ENCODE peak calls at places on chromosomes 6 and 20, in eight cellular contexts. One of them, this sample, is unnamed.

GRCh38 chr20:5513975-5514516 is 197.3 kb upstream of the PROKR2 start:
- DNase-seq in progenitor cell of endocrine pancreas: no peak
- DNase-seq in upper lobe of right lung: no peak
- DNase-seq in neural crest cell: no peak
- DNase-seq in WERI-Rb-1: no peak
- DNase-seq in pancreas: no peak
- DNase-seq in brain microvascular endothelial cell: no peak
- DNase-seq in HL-60: no peak
- DNase-seq in this sample: no peak

GRCh38 chr6:158028876-158029275 is 47.2 kb downstream of the SYNJ2 start:
- DNase-seq in progenitor cell of endocrine pancreas: no peak
- DNase-seq in upper lobe of right lung: peak
- DNase-seq in neural crest cell: no peak
- DNase-seq in WERI-Rb-1: no peak
- DNase-seq in pancreas: no peak
- DNase-seq in brain microvascular endothelial cell: no peak
- DNase-seq in HL-60: no peak
- DNase-seq in this sample: no peak

GRCh38 chr6:22886881-22887581 is 317.7 kb downstream of the HDGFL1 start:
- DNase-seq in progenitor cell of endocrine pancreas: no peak
- DNase-seq in upper lobe of right lung: no peak
- DNase-seq in neural crest cell: no peak
- DNase-seq in WERI-Rb-1: no peak
- DNase-seq in pancreas: no peak
- DNase-seq in brain microvascular endothelial cell: peak
- DNase-seq in HL-60: no peak
- DNase-seq in this sample: no peak

GRCh38 chr20:24575811-24576210 is 106.4 kb downstream of the SYNDIG1 start:
- DNase-seq in progenitor cell of endocrine pancreas: no peak
- DNase-seq in upper lobe of right lung: no peak
- DNase-seq in neural crest cell: no peak
- DNase-seq in WERI-Rb-1: no peak
- DNase-seq in pancreas: no peak
- DNase-seq in brain microvascular endothelial cell: no peak
- DNase-seq in HL-60: no peak
- DNase-seq in this sample: no peak

GRCh38 chr20:49447946-49448809 is 34.3 kb downstream of the KCNB1 start:
- DNase-seq in progenitor cell of endocrine pancreas: no peak
- DNase-seq in upper lobe of right lung: no peak
- DNase-seq in neural crest cell: no peak
- DNase-seq in WERI-Rb-1: peak
- DNase-seq in pancreas: no peak
- DNase-seq in brain microvascular endothelial cell: no peak
- DNase-seq in HL-60: no peak
- DNase-seq in this sample: no peak

GRCh38 chr6:12263403-12263802 is 26.8 kb upstream of the EDN1 start:
- DNase-seq in progenitor cell of endocrine pancreas: no peak
- DNase-seq in upper lobe of right lung: no peak
- DNase-seq in neural crest cell: no peak
- DNase-seq in WERI-Rb-1: no peak
- DNase-seq in pancreas: no peak
- DNase-seq in brain microvascular endothelial cell: no peak
- DNase-seq in HL-60: no peak
- DNase-seq in this sample: no peak

GRCh38 chr6:25659633-25660368 is 7.8 kb downstream of the SCGN start:
- DNase-seq in progenitor cell of endocrine pancreas: no peak
- DNase-seq in upper lobe of right lung: no peak
- DNase-seq in neural crest cell: no peak
- DNase-seq in WERI-Rb-1: no peak
- DNase-seq in pancreas: no peak
- DNase-seq in brain microvascular endothelial cell: no peak
- DNase-seq in HL-60: no peak
- DNase-seq in this sample: no peak

GRCh38 chr6:162179196-162179951 is 548.2 kb downstream of the PRKN start:
- DNase-seq in progenitor cell of endocrine pancreas: no peak
- DNase-seq in upper lobe of right lung: no peak
- DNase-seq in neural crest cell: no peak
- DNase-seq in WERI-Rb-1: no peak
- DNase-seq in pancreas: no peak
- DNase-seq in brain microvascular endothelial cell: no peak
- DNase-seq in HL-60: no peak
- DNase-seq in this sample: no peak

GRCh38 chr6:22147983-22148797 is 148.6 kb downstream of the PRL start:
- DNase-seq in progenitor cell of endocrine pancreas: no peak
- DNase-seq in upper lobe of right lung: no peak
- DNase-seq in neural crest cell: no peak
- DNase-seq in WERI-Rb-1: peak
- DNase-seq in pancreas: no peak
- DNase-seq in brain microvascular endothelial cell: peak
- DNase-seq in HL-60: no peak
- DNase-seq in this sample: no peak

GRCh38 chr6:87154641-87155271 is 609 bp upstream of the ZNF292 start:
- DNase-seq in progenitor cell of endocrine pancreas: no peak
- DNase-seq in upper lobe of right lung: no peak
- DNase-seq in neural crest cell: no peak
- DNase-seq in WERI-Rb-1: no peak
- DNase-seq in pancreas: no peak
- DNase-seq in brain microvascular endothelial cell: peak
- DNase-seq in HL-60: peak
- DNase-seq in this sample: no peak

GRCh38 chr6:80425089-80425823 is 318.8 kb downstream of the BCKDHB start:
- DNase-seq in progenitor cell of endocrine pancreas: no peak
- DNase-seq in upper lobe of right lung: no peak
- DNase-seq in neural crest cell: no peak
- DNase-seq in WERI-Rb-1: no peak
- DNase-seq in pancreas: no peak
- DNase-seq in brain microvascular endothelial cell: peak
- DNase-seq in HL-60: no peak
- DNase-seq in this sample: no peak

GRCh38 chr6:74287932-74288331 is 591.9 kb downstream of the CD109 start:
- DNase-seq in progenitor cell of endocrine pancreas: no peak
- DNase-seq in upper lobe of right lung: no peak
- DNase-seq in neural crest cell: no peak
- DNase-seq in WERI-Rb-1: no peak
- DNase-seq in pancreas: no peak
- DNase-seq in brain microvascular endothelial cell: no peak
- DNase-seq in HL-60: no peak
- DNase-seq in this sample: no peak

GRCh38 chr6:70725817-70726413 is 58.2 kb downstream of the SMAP1 start:
- DNase-seq in progenitor cell of endocrine pancreas: no peak
- DNase-seq in upper lobe of right lung: no peak
- DNase-seq in neural crest cell: no peak
- DNase-seq in WERI-Rb-1: no peak
- DNase-seq in pancreas: no peak
- DNase-seq in brain microvascular endothelial cell: no peak
- DNase-seq in HL-60: no peak
- DNase-seq in this sample: no peak

GRCh38 chr20:41524980-41525613 is 93.1 kb downstream of the CHD6 start:
- DNase-seq in progenitor cell of endocrine pancreas: no peak
- DNase-seq in upper lobe of right lung: peak
- DNase-seq in neural crest cell: no peak
- DNase-seq in WERI-Rb-1: peak
- DNase-seq in pancreas: peak
- DNase-seq in brain microvascular endothelial cell: peak
- DNase-seq in HL-60: no peak
- DNase-seq in this sample: no peak

GRCh38 chr20:37941332-37941731 is 38.4 kb downstream of the VSTM2L start:
- DNase-seq in progenitor cell of endocrine pancreas: no peak
- DNase-seq in upper lobe of right lung: no peak
- DNase-seq in neural crest cell: no peak
- DNase-seq in WERI-Rb-1: no peak
- DNase-seq in pancreas: no peak
- DNase-seq in brain microvascular endothelial cell: no peak
- DNase-seq in HL-60: no peak
- DNase-seq in this sample: no peak
- TF ChIP-seq CTCF in progenitor cell of endocrine pancreas: peak
- TF ChIP-seq CTCF in upper lobe of right lung: no peak
- TF ChIP-seq CTCF in neural crest cell: peak
- TF ChIP-seq CTCF in WERI-Rb-1: peak
- TF ChIP-seq CTCF in pancreas: no peak
- TF ChIP-seq CTCF in brain microvascular endothelial cell: peak
- TF ChIP-seq CTCF in HL-60: no peak
- TF ChIP-seq CTCF in this sample: no peak

DNA sequence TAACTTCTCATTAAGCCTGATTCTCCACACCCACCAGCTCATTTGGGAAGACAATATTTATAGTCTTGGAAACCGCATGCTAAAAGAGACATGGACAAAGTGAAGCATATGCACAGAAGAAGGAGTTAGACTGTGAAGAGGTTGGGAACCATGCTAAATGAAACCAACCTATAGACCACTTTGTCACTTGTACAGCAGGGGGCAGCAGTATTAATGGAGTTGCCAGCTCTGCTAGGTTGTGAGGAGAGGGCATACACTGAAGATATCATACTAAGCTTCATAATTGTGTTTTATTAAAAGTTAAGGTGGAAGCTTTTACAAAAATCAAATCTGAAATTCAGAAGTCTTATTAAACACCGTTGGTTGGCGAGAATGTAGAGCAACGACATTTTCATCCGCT is 38.3 kb upstream of the HMGCLL1 start:
- DNase-seq in progenitor cell of endocrine pancreas: no peak
- DNase-seq in upper lobe of right lung: no peak
- DNase-seq in neural crest cell: peak
- DNase-seq in WERI-Rb-1: peak
- DNase-seq in pancreas: peak
- DNase-seq in brain microvascular endothelial cell: peak
- DNase-seq in HL-60: no peak
- DNase-seq in this sample: no peak
- TF ChIP-seq CTCF in progenitor cell of endocrine pancreas: peak
- TF ChIP-seq CTCF in upper lobe of right lung: peak
- TF ChIP-seq CTCF in neural crest cell: peak
- TF ChIP-seq CTCF in WERI-Rb-1: peak
- TF ChIP-seq CTCF in pancreas: no peak
- TF ChIP-seq CTCF in brain microvascular endothelial cell: peak
- TF ChIP-seq CTCF in HL-60: peak
- TF ChIP-seq CTCF in this sample: no peak

DNA sequence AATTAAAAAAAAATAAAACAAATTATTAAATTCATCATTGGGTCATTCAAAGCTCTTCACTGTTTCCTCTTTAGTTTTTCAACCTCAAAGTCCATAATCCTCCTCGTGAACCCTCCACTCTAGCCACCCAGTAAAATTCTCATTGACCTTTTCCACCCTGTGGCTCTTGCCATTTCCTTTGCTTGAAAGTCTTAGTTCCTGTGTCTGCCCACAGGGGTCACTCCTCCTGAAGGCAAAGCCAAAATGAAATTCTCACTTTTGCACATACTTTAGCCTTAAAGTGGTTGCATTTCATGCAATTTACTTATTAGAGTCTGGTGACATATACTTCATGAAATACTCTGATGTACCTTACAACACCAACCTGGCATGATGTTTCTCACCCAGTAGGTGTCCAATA is 263.7 kb downstream of the BMP2 start:
- DNase-seq in progenitor cell of endocrine pancreas: no peak
- DNase-seq in upper lobe of right lung: no peak
- DNase-seq in neural crest cell: no peak
- DNase-seq in WERI-Rb-1: no peak
- DNase-seq in pancreas: no peak
- DNase-seq in brain microvascular endothelial cell: no peak
- DNase-seq in HL-60: no peak
- DNase-seq in this sample: no peak
- TF ChIP-seq CTCF in progenitor cell of endocrine pancreas: peak
- TF ChIP-seq CTCF in upper lobe of right lung: no peak
- TF ChIP-seq CTCF in neural crest cell: peak
- TF ChIP-seq CTCF in WERI-Rb-1: peak
- TF ChIP-seq CTCF in pancreas: no peak
- TF ChIP-seq CTCF in brain microvascular endothelial cell: peak
- TF ChIP-seq CTCF in HL-60: peak
- TF ChIP-seq CTCF in this sample: no peak

DNA sequence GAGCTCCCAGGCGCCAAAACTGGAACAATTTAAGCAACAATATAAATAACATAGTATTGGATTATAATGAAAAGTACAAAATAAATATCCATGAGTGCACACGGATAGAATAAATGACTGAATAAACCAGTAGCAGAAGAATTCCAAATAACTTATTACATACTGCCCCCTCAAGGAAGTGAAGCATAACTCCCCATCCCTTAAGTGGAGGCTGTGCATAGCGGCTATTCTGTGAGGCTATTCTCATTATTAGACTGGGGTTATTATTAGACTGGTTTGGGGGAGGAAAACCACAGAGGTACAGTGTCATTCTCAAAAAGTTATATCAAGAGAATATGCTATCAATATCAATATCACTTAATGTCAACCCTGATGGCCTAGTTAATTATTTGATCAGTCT is 94.4 kb upstream of the SIRPA start:
- DNase-seq in progenitor cell of endocrine pancreas: no peak
- DNase-seq in upper lobe of right lung: no peak
- DNase-seq in neural crest cell: no peak
- DNase-seq in WERI-Rb-1: no peak
- DNase-seq in pancreas: no peak
- DNase-seq in brain microvascular endothelial cell: no peak
- DNase-seq in HL-60: no peak
- DNase-seq in this sample: no peak
- TF ChIP-seq CTCF in progenitor cell of endocrine pancreas: peak
- TF ChIP-seq CTCF in upper lobe of right lung: peak
- TF ChIP-seq CTCF in neural crest cell: peak
- TF ChIP-seq CTCF in WERI-Rb-1: peak
- TF ChIP-seq CTCF in pancreas: peak
- TF ChIP-seq CTCF in brain microvascular endothelial cell: peak
- TF ChIP-seq CTCF in HL-60: no peak
- TF ChIP-seq CTCF in this sample: no peak

GRCh38 chr6:156876302-156876701 is 99.1 kb downstream of the ARID1B start:
- DNase-seq in progenitor cell of endocrine pancreas: no peak
- DNase-seq in upper lobe of right lung: no peak
- DNase-seq in neural crest cell: peak
- DNase-seq in WERI-Rb-1: peak
- DNase-seq in pancreas: no peak
- DNase-seq in brain microvascular endothelial cell: no peak
- DNase-seq in HL-60: no peak
- DNase-seq in this sample: no peak
- TF ChIP-seq CTCF in progenitor cell of endocrine pancreas: peak
- TF ChIP-seq CTCF in upper lobe of right lung: peak
- TF ChIP-seq CTCF in neural crest cell: peak
- TF ChIP-seq CTCF in WERI-Rb-1: peak
- TF ChIP-seq CTCF in pancreas: no peak
- TF ChIP-seq CTCF in brain microvascular endothelial cell: peak
- TF ChIP-seq CTCF in HL-60: no peak
- TF ChIP-seq CTCF in this sample: no peak

GRCh38 chr6:106608080-106608668 is 21.1 kb downstream of the RTN4IP1 start:
- DNase-seq in progenitor cell of endocrine pancreas: no peak
- DNase-seq in upper lobe of right lung: no peak
- DNase-seq in neural crest cell: peak
- DNase-seq in WERI-Rb-1: peak
- DNase-seq in pancreas: peak
- DNase-seq in brain microvascular endothelial cell: peak
- DNase-seq in HL-60: peak
- DNase-seq in this sample: no peak

GRCh38 chr6:106611030-106611429 is 18.3 kb downstream of the RTN4IP1 start:
- DNase-seq in progenitor cell of endocrine pancreas: no peak
- DNase-seq in upper lobe of right lung: no peak
- DNase-seq in neural crest cell: no peak
- DNase-seq in WERI-Rb-1: no peak
- DNase-seq in pancreas: no peak
- DNase-seq in brain microvascular endothelial cell: no peak
- DNase-seq in HL-60: no peak
- DNase-seq in this sample: no peak

GRCh38 chr6:106612956-106613516 is 16.3 kb downstream of the RTN4IP1 start:
- DNase-seq in progenitor cell of endocrine pancreas: no peak
- DNase-seq in upper lobe of right lung: no peak
- DNase-seq in neural crest cell: no peak
- DNase-seq in WERI-Rb-1: no peak
- DNase-seq in pancreas: no peak
- DNase-seq in brain microvascular endothelial cell: no peak
- DNase-seq in HL-60: no peak
- DNase-seq in this sample: no peak

GRCh38 chr6:106613590-106613989 is 15.7 kb downstream of the RTN4IP1 start:
- DNase-seq in progenitor cell of endocrine pancreas: no peak
- DNase-seq in upper lobe of right lung: no peak
- DNase-seq in neural crest cell: no peak
- DNase-seq in WERI-Rb-1: no peak
- DNase-seq in pancreas: no peak
- DNase-seq in brain microvascular endothelial cell: no peak
- DNase-seq in HL-60: no peak
- DNase-seq in this sample: no peak

GRCh38 chr6:106609699-106610098 is 19.6 kb downstream of the RTN4IP1 start:
- DNase-seq in progenitor cell of endocrine pancreas: no peak
- DNase-seq in upper lobe of right lung: no peak
- DNase-seq in neural crest cell: no peak
- DNase-seq in WERI-Rb-1: peak
- DNase-seq in pancreas: peak
- DNase-seq in brain microvascular endothelial cell: no peak
- DNase-seq in HL-60: no peak
- DNase-seq in this sample: no peak
- TF ChIP-seq CTCF in progenitor cell of endocrine pancreas: peak
- TF ChIP-seq CTCF in upper lobe of right lung: peak
- TF ChIP-seq CTCF in neural crest cell: peak
- TF ChIP-seq CTCF in WERI-Rb-1: peak
- TF ChIP-seq CTCF in pancreas: no peak
- TF ChIP-seq CTCF in brain microvascular endothelial cell: peak
- TF ChIP-seq CTCF in HL-60: no peak
- TF ChIP-seq CTCF in this sample: no peak

This sample was measured in CD4-positive, alpha-beta T cell.